ENCODE peak calls at places on chromosome 2, in ten cellular contexts. B is colonic mucosa; W is A549; L is GM10248; M is mucosa of gallbladder; C is sigmoid colon; A is CD4-positive, alpha-beta T cell; P is astrocyte; H is neuronal stem cell; R is NCI-H1105. G is an unnamed sample.

GRCh38 chr2:160207804-160208661 is 8.0 kb upstream of the ITGB6 start:
- DNase-seq in B (peak), W (peak), L (no peak), M (peak), C (peak), A (no peak), P (peak), H (no peak), R (no peak), G (peak)

GRCh38 chr2:64359892-64360657 is 93.9 kb upstream of the LGALSL start:
- DNase-seq in B (peak), W (peak), L (peak), M (peak), C (peak), A (no peak), P (peak), H (no peak), R (no peak), G (peak)

GRCh38 chr2:134262666-134263065 is 8.8 kb downstream of the MGAT5 start:
- DNase-seq in B (no peak), W (no peak), L (no peak), M (no peak), C (no peak), A (no peak), P (no peak), H (no peak), R (no peak), G (no peak)

GRCh38 chr2:196293751-196294486 is 122.5 kb upstream of the STK17B start:
- DNase-seq in B (no peak), W (peak), L (no peak), M (no peak), C (no peak), A (no peak), P (peak), H (no peak), R (no peak), G (peak)

GRCh38 chr2:163364736-163365135 is 371.1 kb downstream of the FIGN start:
- DNase-seq in B (no peak), W (no peak), L (no peak), M (no peak), C (no peak), A (no peak), P (no peak), H (no peak), R (no peak), G (peak)

GRCh38 chr2:45813003-45813601 is 161.6 kb downstream of the PRKCE start:
- DNase-seq in B (no peak), W (no peak), L (no peak), M (no peak), C (peak), A (no peak), P (peak), H (no peak), R (no peak), G (peak)

GRCh38 chr2:52695731-52696130 is 1071.9 kb upstream of the CHAC2 start:
- DNase-seq in B (no peak), W (no peak), L (no peak), M (no peak), C (no peak), A (no peak), P (peak), H (no peak), R (no peak), G (no peak)

GRCh38 chr2:49931243-49931642 is 776.9 kb upstream of the FSHR start:
- DNase-seq in B (no peak), W (no peak), L (no peak), M (no peak), C (no peak), A (no peak), P (no peak), H (no peak), R (no peak), G (peak)

GRCh38 chr2:38178142-38178541 is 102.2 kb upstream of the CYP1B1 start:
- DNase-seq in B (no peak), W (no peak), L (no peak), M (peak), C (peak), A (no peak), P (peak), H (no peak), R (no peak), G (peak)

GRCh38 chr2:168995744-168996143 is 35.4 kb downstream of the ABCB11 start:
- DNase-seq in B (no peak), W (no peak), L (no peak), M (no peak), C (no peak), A (no peak), P (no peak), H (no peak), R (no peak), G (no peak)

GRCh38 chr2:28438532-28439063 is 45.9 kb downstream of the FOSL2 start:
- DNase-seq in B (no peak), W (no peak), L (no peak), M (no peak), C (peak), A (no peak), P (no peak), H (no peak), R (no peak), G (no peak)